ENCODE peak calls at places on chromosomes 4 and X, in four cellular contexts. One of them, this sample, is unnamed.

GRCh38 chr4:1512738-1513660 is 106.8 kb upstream of the NKX1-1 start:
- DNase-seq in T-helper 2 cell: peak; percentile 30
- DNase-seq in left cardiac atrium: peak; percentile 56
- DNase-seq in GM23338: peak; percentile 85
- DNase-seq in this sample: peak; percentile 64

GRCh38 chr4:105306158-105306781 is 159.6 kb downstream of the TET2 start:
- DNase-seq in T-helper 2 cell: peak; percentile 91
- DNase-seq in GM23338: no peak
- DNase-seq in left cardiac atrium: no peak
- DNase-seq in this sample: no peak

GRCh38 chr4:84319124-84319523 is 180.0 kb downstream of the NKX6-1 start:
- DNase-seq in GM23338: no peak
- DNase-seq in left cardiac atrium: no peak
- DNase-seq in T-helper 2 cell: no peak
- DNase-seq in this sample: no peak

GRCh38 chrX:135516376-135516775 is 4.1 kb upstream of the INTS6L start:
- DNase-seq in left cardiac atrium: no peak
- DNase-seq in GM23338: peak; percentile 63
- DNase-seq in T-helper 2 cell: no peak
- DNase-seq in this sample: no peak

GRCh38 chrX:45505214-45505613 is 304.5 kb upstream of the DIPK2B start:
- DNase-seq in T-helper 2 cell: peak; percentile 11
- DNase-seq in GM23338: no peak
- DNase-seq in left cardiac atrium: no peak
- DNase-seq in this sample: no peak

GRCh38 chr4:59484948-59485347 is 1715.2 kb upstream of the ADGRL3 start:
- DNase-seq in left cardiac atrium: no peak
- DNase-seq in GM23338: no peak
- DNase-seq in T-helper 2 cell: no peak
- DNase-seq in this sample: no peak

GRCh38 chr4:70737006-70737405 is 15.2 kb downstream of the RUFY3 start:
- DNase-seq in left cardiac atrium: no peak
- DNase-seq in T-helper 2 cell: peak; percentile 83
- DNase-seq in GM23338: no peak
- DNase-seq in this sample: no peak

GRCh38 chr4:179766938-179767337 is 2324.7 kb upstream of the AGA start:
- DNase-seq in GM23338: no peak
- DNase-seq in T-helper 2 cell: no peak
- DNase-seq in left cardiac atrium: no peak
- DNase-seq in this sample: no peak

GRCh38 chr4:10461850-10462400 is 4.7 kb upstream of the ZNF518B start:
- DNase-seq in GM23338: peak; percentile 53
- DNase-seq in left cardiac atrium: no peak
- DNase-seq in T-helper 2 cell: no peak
- DNase-seq in this sample: no peak

GRCh38 chrX:153348421-153348820 is 14.5 kb downstream of the ZNF275 start:
- DNase-seq in GM23338: no peak
- DNase-seq in T-helper 2 cell: peak; percentile 23
- DNase-seq in left cardiac atrium: no peak
- DNase-seq in this sample: no peak

GRCh38 chr4:138893991-138894390 is 121.6 kb upstream of the NOCT start:
- DNase-seq in GM23338: no peak
- DNase-seq in left cardiac atrium: no peak
- DNase-seq in T-helper 2 cell: no peak
- DNase-seq in this sample: no peak

GRCh38 chrX:50407976-50408375 is 62.6 kb downstream of the DGKK start:
- DNase-seq in T-helper 2 cell: no peak
- DNase-seq in GM23338: peak; percentile 36
- DNase-seq in left cardiac atrium: no peak
- DNase-seq in this sample: no peak

GRCh38 chr4:153126137-153126536 is 78.1 kb upstream of the TRIM2 start:
- DNase-seq in T-helper 2 cell: no peak
- DNase-seq in GM23338: no peak
- DNase-seq in left cardiac atrium: no peak
- DNase-seq in this sample: no peak

GRCh38 chr4:73668806-73669205 is 48.6 kb upstream of the RASSF6 start:
- DNase-seq in GM23338: no peak
- DNase-seq in left cardiac atrium: no peak
- DNase-seq in T-helper 2 cell: no peak
- DNase-seq in this sample: no peak

GRCh38 chr4:154049457-154050181 is 260.7 kb upstream of the SFRP2 start:
- DNase-seq in T-helper 2 cell: no peak
- DNase-seq in GM23338: peak; percentile 73
- DNase-seq in left cardiac atrium: no peak
- DNase-seq in this sample: no peak

GRCh38 chr4:103934178-103934789 is 214.5 kb upstream of the TACR3 start:
- DNase-seq in GM23338: peak; percentile 73
- DNase-seq in left cardiac atrium: no peak
- DNase-seq in T-helper 2 cell: peak; percentile 27
- DNase-seq in this sample: no peak

GRCh38 chrX:105837227-105837626 is 14.9 kb downstream of the NRK start:
- DNase-seq in GM23338: no peak
- DNase-seq in T-helper 2 cell: no peak
- DNase-seq in left cardiac atrium: peak; percentile 67
- DNase-seq in this sample: peak; percentile 25

GRCh38 chr4:18938343-18939109 is 917.0 kb upstream of the LCORL start:
- DNase-seq in GM23338: no peak
- DNase-seq in left cardiac atrium: no peak
- DNase-seq in T-helper 2 cell: no peak
- DNase-seq in this sample: no peak